ENCODE peak calls at places on chromosome 3, in four cellular contexts. D is K562, I is SK-N-SH, W is transverse colon. L is an unnamed sample.

GRCh38 chr3:196377321-196377720 is 39.1 kb upstream of the TM4SF19 start:
- DNase-seq in D (no peak), I (no peak), W (no peak), L (no peak)

GRCh38 chr3:27666708-27667107 is 55.4 kb downstream of the EOMES start:
- DNase-seq in D (no peak), I (peak), W (peak), L (no peak)

GRCh38 chr3:16447156-16447555 is 66.3 kb downstream of the RFTN1 start:
- DNase-seq in D (no peak), I (no peak), W (no peak), L (no peak)

GRCh38 chr3:130997291-130997690 is 29.3 kb downstream of the ASTE1 start:
- DNase-seq in D (no peak), I (no peak), W (no peak), L (no peak)

GRCh38 chr3:113214917-113215595 is 3.7 kb downstream of the BOC start:
- DNase-seq in D (no peak), I (no peak), W (no peak), L (no peak)

GRCh38 chr3:177813322-177813721 is 616.0 kb upstream of the TBL1XR1 start:
- DNase-seq in D (no peak), I (no peak), W (no peak), L (no peak)

GRCh38 chr3:40173291-40173710 is 136.2 kb upstream of the EIF1B start:
- DNase-seq in D (no peak), I (no peak), W (no peak), L (no peak)

GRCh38 chr3:140568842-140569520 is 108.9 kb upstream of the TRIM42 start:
- DNase-seq in D (no peak), I (no peak), W (no peak), L (no peak)

GRCh38 chr3:73504852-73505251 is 119.9 kb downstream of the PDZRN3 start:
- DNase-seq in D (no peak), I (no peak), W (no peak), L (no peak)

GRCh38 chr3:24220859-24221657 is 273.6 kb downstream of the THRB start:
- DNase-seq in D (no peak), I (no peak), W (peak), L (peak)

GRCh38 chr3:76044601-76045600 is 259.6 kb upstream of the ZNF717 start:
- DNase-seq in D (peak), I (peak), W (no peak), L (no peak)

GRCh38 chr3:127542441-127542952 is 48.0 kb downstream of the TPRA1 start:
- DNase-seq in D (no peak), I (no peak), W (peak), L (no peak)

GRCh38 chr3:113441051-113441770 is at the start of gene CFAP44:
- DNase-seq in D (no peak), I (no peak), W (peak), L (no peak)

GRCh38 chr3:182803596-182803995 is 10.3 kb downstream of the ATP11B start:
- DNase-seq in D (no peak), I (no peak), W (no peak), L (no peak)

GRCh38 chr3:61666032-61666431 is 104.7 kb downstream of the PTPRG start:
- DNase-seq in D (no peak), I (no peak), W (peak), L (no peak)

GRCh38 chr3:17505856-17506255 is 236.6 kb downstream of the TBC1D5 start:
- DNase-seq in D (no peak), I (no peak), W (no peak), L (no peak)

GRCh38 chr3:125585595-125586223 is 9.6 kb downstream of the OSBPL11 start:
- DNase-seq in D (peak), I (peak), W (peak), L (no peak)

GRCh38 chr3:124492824-124493223 is 237.4 kb upstream of the UMPS start:
- DNase-seq in D (peak), I (peak), W (peak), L (no peak)

GRCh38 chr3:127809611-127810010 is 12.7 kb downstream of the MGLL start:
- DNase-seq in D (no peak), I (no peak), W (peak), L (no peak)

GRCh38 chr3:40719660-40720287 is 195.0 kb downstream of the ZNF621 start:
- DNase-seq in D (peak), I (no peak), W (no peak), L (no peak)

GRCh38 chr3:45603226-45603625 is 8.7 kb downstream of the LIMD1 start:
- DNase-seq in D (no peak), I (peak), W (no peak), L (no peak)

GRCh38 chr3:17645074-17645698 is 97.2 kb downstream of the TBC1D5 start:
- DNase-seq in D (peak), I (peak), W (no peak), L (peak)

GRCh38 chr3:155233213-155233612 is 60.3 kb downstream of the STRIT1 start:
- DNase-seq in D (no peak), I (peak), W (peak), L (no peak)

GRCh38 chr3:179149951-179150350 is 1.8 kb downstream of the PIK3CA start:
- DNase-seq in D (no peak), I (no peak), W (no peak), L (no peak)

GRCh38 chr3:53140575-53141467 is 10.6 kb upstream of the RFT1 start:
- DNase-seq in D (no peak), I (no peak), W (no peak), L (no peak)

GRCh38 chr3:176469694-176470205 is 727.5 kb downstream of the TBL1XR1 start:
- DNase-seq in D (no peak), I (no peak), W (no peak), L (no peak)

GRCh38 chr3:134795776-134796312 is 784 bp downstream of the EPHB1 start:
- DNase-seq in D (no peak), I (peak), W (no peak), L (no peak)

GRCh38 chr3:138188013-138188352 is 882 bp downstream of the ARMC8 start:
- DNase-seq in D (peak), I (no peak), W (no peak), L (no peak)

GRCh38 chr3:141994856-141995255 is 118.4 kb downstream of the ATP1B3 start:
- DNase-seq in D (no peak), I (no peak), W (no peak), L (no peak)

GRCh38 chr3:178518660-178519396 is 17.4 kb upstream of the KCNMB2 start:
- DNase-seq in D (no peak), I (no peak), W (no peak), L (no peak)

GRCh38 chr3:196638922-196639516 is 475 bp upstream of the NRROS start:
- DNase-seq in D (no peak), I (no peak), W (no peak), L (no peak)

GRCh38 chr3:125202197-125202596 is 10.4 kb downstream of the SLC12A8 start:
- DNase-seq in D (no peak), I (no peak), W (no peak), L (no peak)

GRCh38 chr3:129974451-129975331 is at the start of gene TRH:
- DNase-seq in D (no peak), I (peak), W (no peak), L (no peak)

GRCh38 chr3:86180696-86181095 is 810.3 kb downstream of the VGLL3 start:
- DNase-seq in D (no peak), I (peak), W (no peak), L (no peak)

GRCh38 chr3:34159613-34160420 is 361.4 kb downstream of the PDCD6IP start:
- DNase-seq in D (no peak), I (no peak), W (no peak), L (no peak)
- TF ChIP-seq POLR2AphosphoS5 in D (no peak), I (no peak), W (no peak), L (no peak)

GRCh38 chr3:71109241-71109976 is 474.1 kb downstream of the FOXP1 start:
- DNase-seq in D (no peak), I (no peak), W (no peak), L (peak)

GRCh38 chr3:71109977-71110285 is 473.6 kb downstream of the FOXP1 start:
- DNase-seq in D (no peak), I (no peak), W (no peak), L (no peak)

GRCh38 chr3:71112576-71112975 is 471.0 kb downstream of the FOXP1 start:
- DNase-seq in D (no peak), I (no peak), W (no peak), L (no peak)

GRCh38 chr3:71110531-71111222 is 472.9 kb downstream of the FOXP1 start:
- DNase-seq in D (no peak), I (no peak), W (no peak), L (no peak)

DNA sequence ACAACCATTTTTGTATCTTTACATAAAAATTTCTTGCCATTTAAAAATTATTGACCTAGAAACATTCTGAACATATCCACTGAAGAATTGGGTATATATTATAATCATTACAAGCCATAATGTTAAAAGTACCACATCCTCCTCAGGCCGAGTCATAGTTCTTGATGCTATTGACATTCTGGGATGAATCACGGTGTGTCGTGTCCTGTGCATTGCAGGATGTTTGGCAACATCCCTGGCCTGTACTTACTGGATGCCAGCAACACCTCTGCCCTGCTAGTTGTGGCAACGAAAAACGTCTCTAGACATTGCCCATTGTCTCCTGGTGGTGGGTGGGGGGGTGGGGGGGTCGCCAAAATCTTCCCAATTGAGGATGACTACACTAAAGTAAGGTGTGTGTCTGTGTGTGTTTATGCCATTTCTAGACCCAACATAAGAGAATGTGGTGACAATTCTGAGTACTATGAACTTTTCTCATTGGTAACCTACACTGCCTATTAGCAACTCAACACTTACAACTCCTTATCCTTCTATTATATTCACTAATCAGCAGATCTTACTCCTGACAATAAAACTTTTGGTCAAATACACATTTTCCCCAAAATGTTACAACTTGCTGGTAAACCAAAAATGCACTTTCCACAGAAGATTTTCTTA is 471.6 kb downstream of the FOXP1 start:
- DNase-seq in D (no peak), I (no peak), W (no peak), L (peak)
- TF ChIP-seq POLR2AphosphoS5 in D (no peak), I (no peak), W (no peak), L (no peak)

GRCh38 chr3:21989643-21990042 is 238.6 kb upstream of the ZNF385D start:
- DNase-seq in D (no peak), I (peak), W (no peak), L (no peak)
- TF ChIP-seq POLR2AphosphoS5 in D (no peak), I (no peak), W (no peak), L (no peak)

GRCh38 chr3:58048301-58048700 is 40.1 kb downstream of the FLNB start:
- DNase-seq in D (no peak), I (no peak), W (no peak), L (no peak)
- TF ChIP-seq POLR2AphosphoS5 in D (no peak), I (no peak), W (no peak), L (no peak)

GRCh38 chr3:37594873-37595783 is 266.6 kb upstream of the CTDSPL start:
- DNase-seq in D (no peak), I (no peak), W (no peak), L (no peak)
- TF ChIP-seq POLR2AphosphoS5 in D (no peak), I (no peak), W (no peak), L (no peak)

GRCh38 chr3:30342319-30343060 is 263.9 kb upstream of the TGFBR2 start:
- DNase-seq in D (no peak), I (no peak), W (no peak), L (peak)
- TF ChIP-seq POLR2AphosphoS5 in D (no peak), I (peak), W (peak), L (no peak)

DNA sequence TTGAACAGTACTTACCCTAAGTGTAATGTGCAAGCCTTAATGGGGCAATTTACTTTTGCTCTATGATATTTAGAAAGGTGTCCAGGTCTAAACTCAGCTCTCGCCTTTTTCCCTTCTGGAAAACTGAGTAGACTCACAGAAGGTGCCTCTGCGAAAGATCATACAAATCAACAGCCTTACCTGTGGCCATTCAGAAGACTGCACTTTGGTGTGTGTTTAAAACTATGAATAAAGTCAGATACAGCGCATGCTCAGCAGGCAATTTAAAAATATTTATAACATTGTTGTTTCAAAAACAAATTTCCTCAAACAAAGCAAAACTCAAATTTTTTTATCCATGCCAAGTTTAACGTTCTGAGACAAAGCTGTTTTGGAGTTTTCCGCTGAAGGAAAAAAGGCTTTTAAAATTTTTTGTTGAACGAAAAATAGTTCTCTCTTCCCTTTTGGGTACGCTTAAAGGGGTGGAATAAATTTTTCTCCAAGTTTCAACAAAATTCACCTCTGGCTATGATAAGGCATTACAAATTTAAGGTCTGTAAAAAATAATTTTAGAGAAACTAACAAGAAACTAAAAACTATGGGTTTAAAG is 156.3 kb downstream of the TIGIT start:
- DNase-seq in D (no peak), I (no peak), W (no peak), L (no peak)
- TF ChIP-seq POLR2AphosphoS5 in D (no peak), I (no peak), W (no peak), L (no peak)

GRCh38 chr3:170038434-170039110 is 777 bp downstream of the GPR160 start:
- DNase-seq in D (no peak), I (no peak), W (peak), L (no peak)
- TF ChIP-seq POLR2AphosphoS5 in D (no peak), I (no peak), W (no peak), L (no peak)

DNA sequence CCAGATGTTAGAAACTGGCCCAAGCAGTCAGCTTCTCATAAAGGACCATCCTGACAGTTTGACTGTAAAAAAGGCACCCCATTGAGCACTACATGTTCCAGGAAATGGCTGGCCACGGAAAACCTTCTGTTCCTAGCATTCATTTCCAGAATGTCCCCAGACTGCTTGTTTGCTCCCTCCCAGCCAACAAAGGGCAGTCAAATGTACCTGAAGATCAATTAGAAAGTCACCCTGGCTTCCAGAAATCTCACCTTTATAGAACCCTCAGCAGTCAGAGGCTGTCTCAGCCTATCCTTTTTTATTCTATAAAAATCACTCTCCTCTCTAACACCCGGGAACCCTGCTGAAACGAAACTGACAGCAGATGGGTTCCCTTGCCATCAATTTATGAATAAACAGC is 774 bp upstream of the SAMMSON start:
- DNase-seq in D (no peak), I (no peak), W (no peak), L (no peak)
- TF ChIP-seq POLR2AphosphoS5 in D (no peak), I (no peak), W (no peak), L (no peak)

L was measured in Panc1.